ENCODE peak calls at places on chromosomes 6 and 20, in eight cellular contexts. B is astrocyte of the cerebellum; M is T-cell; Z is tibial artery; D is effector memory CD8-positive, alpha-beta T cell; N is AG09309; I is stimulated activated naive CD8-positive, alpha-beta T cell treated with anti-CD3 and anti-CD28 coated beads, Interleukin-15, amount 100 ng/mL, for 72 hours; Y is naive B cell. O is an unnamed sample.

GRCh38 chr6:12649325-12649724 is 67.2 kb upstream of the PHACTR1 start:
- DNase-seq in I (no peak), N (no peak), B (no peak), D (no peak), M (no peak), Z (no peak), Y (no peak), O (no peak)

GRCh38 chr20:3842332-3842930 is 4.2 kb upstream of the MAVS start:
- DNase-seq in N (no peak), B (no peak), Y (no peak), I (no peak), Z (no peak), M (no peak), D (no peak), O (no peak)

GRCh38 chr20:52425253-52425652 is 233.7 kb upstream of the ZFP64 start:
- DNase-seq in N (no peak), Z (peak; percentile 27), D (no peak), M (no peak), I (no peak), B (no peak), Y (no peak), O (no peak)

GRCh38 chr20:38353298-38353697 is 7.0 kb downstream of the LBP start:
- DNase-seq in Y (no peak), Z (no peak), B (no peak), I (no peak), M (no peak), D (no peak), N (no peak), O (no peak)

GRCh38 chr6:12014027-12014872 is 2.1 kb downstream of the HIVEP1 start:
- DNase-seq in D (no peak), B (no peak), I (no peak), M (no peak), Z (no peak), Y (no peak), N (no peak), O (no peak)

GRCh38 chr6:34475167-34476047 is 9.5 kb downstream of the PACSIN1 start:
- DNase-seq in B (no peak), N (no peak), Y (no peak), I (no peak), D (no peak), Z (no peak), M (no peak), O (no peak)

GRCh38 chr6:54598787-54599309 is 247.7 kb upstream of the FAM83B start:
- DNase-seq in D (no peak), B (peak; percentile 11), Y (no peak), M (no peak), Z (no peak), N (peak; percentile 32), I (no peak), O (no peak)

GRCh38 chr20:25984933-25985332 is 288.3 kb upstream of the ZNF337 start:
- DNase-seq in N (no peak), Z (no peak), D (no peak), I (no peak), B (no peak), Y (no peak), M (no peak), O (peak; percentile 39)

GRCh38 chr6:119148102-119148824 is 69.8 kb upstream of the FAM184A start:
- DNase-seq in D (no peak), M (no peak), I (no peak), Z (peak; percentile 28), N (peak; percentile 71), Y (no peak), B (peak; percentile 90), O (peak; percentile 43)

GRCh38 chr6:129099696-129100095 is 216.8 kb downstream of the LAMA2 start:
- DNase-seq in D (no peak), M (no peak), B (no peak), I (no peak), Y (no peak), Z (no peak), N (no peak), O (no peak)

GRCh38 chr6:3793545-3793944 is 42.0 kb upstream of the PXDC1 start:
- DNase-seq in N (no peak), B (no peak), I (no peak), Z (no peak), M (no peak), D (no peak), Y (no peak), O (no peak)

GRCh38 chr6:157456524-157456829 is 75.5 kb downstream of the ZDHHC14 start:
- DNase-seq in N (no peak), B (no peak), I (no peak), Y (peak; percentile 42), M (no peak), D (no peak), Z (no peak), O (no peak)

GRCh38 chr20:9203081-9203447 is 134.2 kb downstream of the PLCB4 start:
- DNase-seq in D (no peak), Z (no peak), M (no peak), B (no peak), Y (no peak), N (no peak), I (no peak), O (no peak)

GRCh38 chr20:20603339-20603990 is 109.0 kb downstream of the RALGAPA2 start:
- DNase-seq in D (peak; percentile 39), M (no peak), Z (no peak), B (no peak), Y (no peak), I (no peak), N (no peak), O (no peak)

GRCh38 chr6:152160346-152160745 is 352.9 kb downstream of the ESR1 start:
- DNase-seq in M (no peak), Y (peak; percentile 9), I (no peak), D (no peak), Z (no peak), B (no peak), N (no peak), O (no peak)

GRCh38 chr6:35415065-35415880 is 36.9 kb upstream of the FANCE start:
- DNase-seq in Z (peak; percentile 64), D (peak; percentile 16), I (no peak), M (no peak), Y (no peak), B (peak; percentile 91), N (peak; percentile 72), O (peak; percentile 74)

GRCh38 chr6:34476941-34477340 is 11.1 kb downstream of the PACSIN1 start:
- DNase-seq in Y (no peak), I (no peak), B (peak; percentile 22), N (no peak), M (no peak), D (no peak), Z (no peak), O (no peak)

GRCh38 chr20:54180931-54181330 is 7.1 kb upstream of the CYP24A1 start:
- DNase-seq in Z (no peak), N (no peak), D (no peak), M (no peak), B (no peak), Y (no peak), I (no peak), O (no peak)

GRCh38 chr20:25139061-25139705 is 56.3 kb upstream of the ENTPD6 start:
- DNase-seq in D (no peak), Y (no peak), B (no peak), I (no peak), N (no peak), M (no peak), Z (no peak), O (no peak)

GRCh38 chr6:142758257-142759025 is 186.5 kb downstream of the HIVEP2 start:
- DNase-seq in D (no peak), N (no peak), I (no peak), Y (no peak), Z (no peak), B (no peak), M (no peak), O (no peak)

GRCh38 chr6:167956983-167957492 is 40.4 kb upstream of the KIF25 start:
- DNase-seq in M (no peak), I (no peak), Y (no peak), B (no peak), Z (no peak), N (no peak), D (no peak), O (no peak)

GRCh38 chr20:46970937-46971630 is 76.4 kb downstream of the EYA2 start:
- DNase-seq in Y (no peak), B (no peak), N (no peak), M (no peak), D (no peak), Z (no peak), I (peak; percentile 2), O (peak; percentile 29)

GRCh38 chr6:38378801-38379200 is 260.9 kb downstream of the BTBD9 start:
- DNase-seq in Z (no peak), I (no peak), N (no peak), D (no peak), Y (no peak), B (no peak), M (no peak), O (no peak)

GRCh38 chr6:20932284-20932683 is 398.0 kb downstream of the CDKAL1 start:
- DNase-seq in Y (no peak), N (no peak), B (no peak), Z (no peak), D (no peak), M (no peak), I (no peak), O (no peak)

GRCh38 chr20:47062226-47062880 is 167.7 kb downstream of the EYA2 start:
- DNase-seq in Y (no peak), B (no peak), D (no peak), I (no peak), Z (no peak), M (no peak), N (no peak), O (no peak)

GRCh38 chr6:33677153-33677660 is 34.3 kb downstream of the UQCC2 start:
- DNase-seq in N (no peak), D (no peak), Z (no peak), B (peak; percentile 6), M (no peak), I (no peak), Y (no peak), O (no peak)

GRCh38 chr6:72580281-72580940 is 41.5 kb upstream of the KCNQ5 start:
- DNase-seq in Z (peak; percentile 20), D (no peak), B (peak; percentile 67), M (no peak), Y (no peak), I (no peak), N (peak; percentile 84), O (no peak)

GRCh38 chr20:40897177-40897700 is 131.4 kb upstream of the TOP1 start:
- DNase-seq in Y (no peak), Z (no peak), M (no peak), N (peak; percentile 35), B (peak; percentile 5), D (no peak), I (no peak), O (no peak)

GRCh38 chr6:49030621-49031020 is 432.4 kb downstream of the MMUT start:
- DNase-seq in M (no peak), Y (no peak), D (no peak), B (no peak), N (no peak), Z (no peak), I (no peak), O (no peak)

GRCh38 chr20:50574108-50574507 is 63.9 kb downstream of the PTPN1 start:
- DNase-seq in M (no peak), Y (no peak), D (no peak), N (no peak), Z (no peak), B (no peak), I (no peak), O (no peak)

GRCh38 chr20:8454137-8454712 is 322.2 kb downstream of the PLCB1 start:
- DNase-seq in Z (no peak), N (peak; percentile 48), B (peak; percentile 49), D (no peak), Y (no peak), M (no peak), I (no peak), O (no peak)

GRCh38 chr20:47792021-47792618 is 6.8 kb upstream of the SULF2 start:
- DNase-seq in Z (peak; percentile 96), I (no peak), N (peak; percentile 92), Y (no peak), B (peak; percentile 98), M (no peak), D (no peak), O (no peak)

GRCh38 chr6:16704706-16705402 is 56.4 kb downstream of the ATXN1 start:
- DNase-seq in N (no peak), M (no peak), I (no peak), Z (no peak), B (no peak), D (no peak), Y (no peak), O (no peak)